ENCODE peak calls at places on chromosomes 1 and 21, in seven cellular contexts. U is stimulated activated CD4-positive, alpha-beta T cell treated with anti-CD3 and anti-CD28 coated beads, Interleukin-2, amount 100 ng/mL, for 48 hours; Z is stimulated activated CD8-positive, alpha-beta memory T cell treated with anti-CD3 and anti-CD28 coated beads, Interleukin-15, amount 100 ng/mL, for 24 hours; S is GM12865; N is M059J; P is mesendoderm; W is Caki2. A is an unnamed sample.

GRCh38 chr1:22687191-22687590 is 23.4 kb upstream of the EPHB2 start:
- DNase-seq in Z (no peak), U (no peak), S (no peak), W (no peak), P (no peak), N (no peak), A (no peak)

GRCh38 chr21:10521091-10521598 is at the start of gene TPTE:
- DNase-seq in U (no peak), W (no peak), Z (no peak), N (no peak), P (no peak), S (no peak), A (peak; percentile 90)

GRCh38 chr1:212313616-212314015 is 28.4 kb downstream of the PPP2R5A start:
- DNase-seq in W (no peak), P (no peak), U (no peak), Z (no peak), S (no peak), N (peak; percentile 22), A (no peak)

GRCh38 chr1:53681647-53682368 is 57.2 kb downstream of the GLIS1 start:
- DNase-seq in N (peak; percentile 36), W (peak; percentile 19), U (peak; percentile 17), S (peak; percentile 30), P (peak; percentile 90), Z (peak; percentile 5), A (no peak)

GRCh38 chr1:118077331-118078055 is 107.5 kb downstream of the SPAG17 start:
- DNase-seq in Z (no peak), U (no peak), S (peak; percentile 24), P (peak; percentile 82), W (peak; percentile 30), N (peak; percentile 57), A (no peak)

GRCh38 chr1:103063911-103064310 is 44.4 kb downstream of the COL11A1 start:
- DNase-seq in Z (no peak), P (no peak), U (no peak), N (no peak), S (no peak), W (no peak), A (no peak)

GRCh38 chr1:224525411-224526040 is 90.6 kb upstream of the CNIH3 start:
- DNase-seq in N (peak; percentile 90), S (no peak), P (no peak), Z (no peak), U (no peak), W (peak; percentile 55), A (no peak)

GRCh38 chr1:181448461-181448860 is 34.9 kb upstream of the CACNA1E start:
- DNase-seq in W (no peak), S (no peak), Z (no peak), U (no peak), P (peak; percentile 64), N (no peak), A (no peak)

GRCh38 chr1:14653461-14653960 is 55.0 kb downstream of the KAZN start:
- DNase-seq in P (no peak), Z (no peak), N (peak; percentile 92), U (no peak), W (peak; percentile 37), S (no peak), A (no peak)